ENCODE peak calls at places on chromosome 10, in four cellular contexts. C, F, W and O are unnamed samples.

GRCh38 chr10:79459243-79459642 is 13.8 kb upstream of the ZCCHC24 start:
- DNase-seq in F (no peak), W (no peak), C (no peak), O (no peak)

GRCh38 chr10:124719213-124719851 is 24.8 kb downstream of the FAM53B start:
- DNase-seq in F (no peak), W (peak; percentile 51), C (peak; percentile 73), O (no peak)

GRCh38 chr10:95832216-95833037 is 75.3 kb upstream of the CC2D2B start:
- DNase-seq in C (no peak), F (no peak), W (no peak), O (no peak)

GRCh38 chr10:82811621-82812020 is 936.6 kb downstream of the NRG3 start:
- DNase-seq in W (no peak), F (no peak), C (no peak), O (no peak)

GRCh38 chr10:122019414-122019975 is 30.5 kb downstream of the TACC2 start:
- DNase-seq in F (peak; percentile 0), C (peak; percentile 47), W (no peak), O (no peak)

GRCh38 chr10:7423521-7423920 is 12.7 kb upstream of the SFMBT2 start:
- DNase-seq in C (no peak), W (no peak), F (no peak), O (no peak)

GRCh38 chr10:3820255-3820654 is 35.2 kb upstream of the KLF6 start:
- DNase-seq in F (no peak), W (no peak), C (no peak), O (peak; percentile 81)

GRCh38 chr10:124106241-124106905 is 13.0 kb upstream of the CHST15 start:
- DNase-seq in C (peak; percentile 96), W (no peak), F (no peak), O (peak; percentile 80)

GRCh38 chr10:102673961-102674511 is 29.8 kb downstream of the TRIM8 start:
- DNase-seq in W (peak; percentile 50), F (no peak), C (peak; percentile 78), O (peak; percentile 24)